ENCODE peak calls at places on chromosomes 4 and X, in five cellular contexts. One of them, this sample, is unnamed.

GRCh38 chr4:3291969-3292570 is 751 bp upstream of the RGS12 start:
- DNase-seq in IMR-90: no peak
- DNase-seq in right lobe of liver: peak; percentile 84
- DNase-seq in breast epithelium: peak; percentile 65
- DNase-seq in PC-3: peak; percentile 52
- DNase-seq in this sample: peak; percentile 57

GRCh38 chrX:119417842-119418241 is 18.7 kb downstream of the SLC25A43 start:
- DNase-seq in IMR-90: no peak
- DNase-seq in right lobe of liver: no peak
- DNase-seq in breast epithelium: no peak
- DNase-seq in PC-3: no peak
- DNase-seq in this sample: no peak

GRCh38 chrX:39921838-39922237 is 175.9 kb downstream of the BCOR start:
- DNase-seq in IMR-90: no peak
- DNase-seq in right lobe of liver: no peak
- DNase-seq in breast epithelium: no peak
- DNase-seq in PC-3: no peak
- DNase-seq in this sample: no peak

GRCh38 chr4:164700471-164700870 is 53.5 kb upstream of the SMIM31 start:
- DNase-seq in IMR-90: no peak
- DNase-seq in right lobe of liver: no peak
- DNase-seq in breast epithelium: peak; percentile 41
- DNase-seq in PC-3: peak; percentile 40
- DNase-seq in this sample: no peak

GRCh38 chrX:100648601-100649417 is 4.8 kb downstream of the SRPX2 start:
- DNase-seq in IMR-90: peak; percentile 84
- DNase-seq in right lobe of liver: no peak
- DNase-seq in breast epithelium: no peak
- DNase-seq in PC-3: peak; percentile 57
- DNase-seq in this sample: no peak

GRCh38 chrX:41382699-41383645 is 49.0 kb downstream of the DDX3X start:
- DNase-seq in IMR-90: peak; percentile 34
- DNase-seq in right lobe of liver: no peak
- DNase-seq in breast epithelium: no peak
- DNase-seq in PC-3: peak; percentile 32
- DNase-seq in this sample: no peak

GRCh38 chr4:3727847-3728469 is 38.2 kb upstream of the ADRA2C start:
- DNase-seq in IMR-90: no peak
- DNase-seq in right lobe of liver: no peak
- DNase-seq in breast epithelium: no peak
- DNase-seq in PC-3: no peak
- DNase-seq in this sample: no peak

GRCh38 chr4:145299380-145300076 is 119.1 kb upstream of the OTUD4 start:
- DNase-seq in IMR-90: peak; percentile 75
- DNase-seq in right lobe of liver: no peak
- DNase-seq in breast epithelium: no peak
- DNase-seq in PC-3: peak; percentile 93
- DNase-seq in this sample: no peak

GRCh38 chr4:128524311-128524710 is 236.7 kb upstream of the PGRMC2 start:
- DNase-seq in IMR-90: peak; percentile 65
- DNase-seq in right lobe of liver: no peak
- DNase-seq in breast epithelium: no peak
- DNase-seq in PC-3: peak; percentile 84
- DNase-seq in this sample: peak; percentile 55

GRCh38 chr4:80184791-80185756 is 12.2 kb upstream of the PRDM8 start:
- DNase-seq in IMR-90: no peak
- DNase-seq in right lobe of liver: no peak
- DNase-seq in breast epithelium: no peak
- DNase-seq in PC-3: peak; percentile 10
- DNase-seq in this sample: no peak

GRCh38 chrX:11261260-11261659 is 32.0 kb upstream of the AMELX start:
- DNase-seq in IMR-90: peak; percentile 76
- DNase-seq in right lobe of liver: no peak
- DNase-seq in breast epithelium: no peak
- DNase-seq in PC-3: peak; percentile 82
- DNase-seq in this sample: no peak

GRCh38 chr4:176193898-176194297 is 1.5 kb downstream of the SPATA4 start:
- DNase-seq in IMR-90: peak; percentile 94
- DNase-seq in right lobe of liver: no peak
- DNase-seq in breast epithelium: no peak
- DNase-seq in PC-3: peak; percentile 84
- DNase-seq in this sample: no peak

GRCh38 chrX:114712466-114712865 is 128.6 kb downstream of the HTR2C start:
- DNase-seq in IMR-90: no peak
- DNase-seq in right lobe of liver: no peak
- DNase-seq in breast epithelium: no peak
- DNase-seq in PC-3: no peak
- DNase-seq in this sample: no peak

GRCh38 chr4:146650034-146650433 is 11.3 kb downstream of the POU4F2 start:
- DNase-seq in IMR-90: no peak
- DNase-seq in right lobe of liver: no peak
- DNase-seq in breast epithelium: no peak
- DNase-seq in PC-3: no peak
- DNase-seq in this sample: no peak

GRCh38 chr4:38179690-38180299 is 219.6 kb downstream of the PTTG2 start:
- DNase-seq in IMR-90: peak; percentile 77
- DNase-seq in right lobe of liver: peak; percentile 86
- DNase-seq in breast epithelium: peak; percentile 80
- DNase-seq in PC-3: peak; percentile 78
- DNase-seq in this sample: peak; percentile 80

GRCh38 chr4:183098080-183098722 is 856 bp upstream of the WWC2 start:
- DNase-seq in IMR-90: peak; percentile 50
- DNase-seq in right lobe of liver: peak; percentile 81
- DNase-seq in breast epithelium: peak; percentile 28
- DNase-seq in PC-3: peak; percentile 42
- DNase-seq in this sample: peak; percentile 48

GRCh38 chrX:7771788-7772438 is 71.1 kb upstream of the VCX start:
- DNase-seq in IMR-90: no peak
- DNase-seq in right lobe of liver: peak; percentile 44
- DNase-seq in breast epithelium: no peak
- DNase-seq in PC-3: no peak
- DNase-seq in this sample: no peak

GRCh38 chrX:24341795-24342194 is 18.6 kb upstream of the SUPT20HL1 start:
- DNase-seq in IMR-90: peak; percentile 81
- DNase-seq in right lobe of liver: no peak
- DNase-seq in breast epithelium: no peak
- DNase-seq in PC-3: peak; percentile 21
- DNase-seq in this sample: no peak

GRCh38 chrX:136623400-136623799 is 24.6 kb upstream of the CD40LG start:
- DNase-seq in IMR-90: no peak
- DNase-seq in right lobe of liver: no peak
- DNase-seq in breast epithelium: no peak
- DNase-seq in PC-3: no peak
- DNase-seq in this sample: no peak

GRCh38 chrX:123803331-123803983 is 56.4 kb upstream of the XIAP start:
- DNase-seq in IMR-90: peak; percentile 75
- DNase-seq in right lobe of liver: no peak
- DNase-seq in breast epithelium: no peak
- DNase-seq in PC-3: peak; percentile 90
- DNase-seq in this sample: no peak

GRCh38 chr4:154615211-154615610 is 2.8 kb upstream of the FGG start:
- DNase-seq in IMR-90: no peak
- DNase-seq in right lobe of liver: no peak
- DNase-seq in breast epithelium: no peak
- DNase-seq in PC-3: no peak
- DNase-seq in this sample: no peak

GRCh38 chrX:46573896-46574336 is 351 bp downstream of the CHST7 start:
- DNase-seq in IMR-90: peak; percentile 48
- DNase-seq in right lobe of liver: peak; percentile 46
- DNase-seq in breast epithelium: peak; percentile 40
- DNase-seq in PC-3: peak; percentile 75
- DNase-seq in this sample: peak; percentile 41

GRCh38 chr4:110837896-110838450 is 215.1 kb upstream of the PITX2 start:
- DNase-seq in IMR-90: no peak
- DNase-seq in right lobe of liver: no peak
- DNase-seq in breast epithelium: no peak
- DNase-seq in PC-3: no peak
- DNase-seq in this sample: no peak

GRCh38 chr4:13700196-13701140 is 72.9 kb upstream of the BOD1L1 start:
- DNase-seq in IMR-90: peak; percentile 91
- DNase-seq in right lobe of liver: no peak
- DNase-seq in breast epithelium: no peak
- DNase-seq in PC-3: peak; percentile 92
- DNase-seq in this sample: no peak

GRCh38 chr4:40321671-40322131 is 13.4 kb upstream of the CHRNA9 start:
- DNase-seq in IMR-90: peak; percentile 79
- DNase-seq in right lobe of liver: no peak
- DNase-seq in breast epithelium: no peak
- DNase-seq in PC-3: no peak
- DNase-seq in this sample: no peak

GRCh38 chr4:150543042-150543441 is 38.9 kb upstream of the MAB21L2 start:
- DNase-seq in IMR-90: no peak
- DNase-seq in right lobe of liver: no peak
- DNase-seq in breast epithelium: no peak
- DNase-seq in PC-3: no peak
- DNase-seq in this sample: no peak

GRCh38 chrX:10360121-10360520 is 203.3 kb downstream of the CLCN4 start:
- DNase-seq in IMR-90: peak; percentile 6
- DNase-seq in right lobe of liver: no peak
- DNase-seq in breast epithelium: no peak
- DNase-seq in PC-3: no peak
- DNase-seq in this sample: no peak

GRCh38 chrX:116238093-116238492 is 67.5 kb downstream of the AGTR2 start:
- DNase-seq in IMR-90: no peak
- DNase-seq in right lobe of liver: no peak
- DNase-seq in breast epithelium: no peak
- DNase-seq in PC-3: no peak
- DNase-seq in this sample: no peak

GRCh38 chr4:168560184-168560834 is 63.5 kb downstream of the PALLD start:
- DNase-seq in IMR-90: peak; percentile 70
- DNase-seq in right lobe of liver: no peak
- DNase-seq in breast epithelium: peak; percentile 29
- DNase-seq in PC-3: peak; percentile 75
- DNase-seq in this sample: no peak

GRCh38 chrX:1442016-1442665 is 10.6 kb downstream of the ASMTL start:
- DNase-seq in IMR-90: no peak
- DNase-seq in right lobe of liver: peak; percentile 31
- DNase-seq in breast epithelium: no peak
- DNase-seq in PC-3: no peak
- DNase-seq in this sample: no peak
- H3K9me3 ChIP-seq in IMR-90: peaks cover 7% of the 10 kb centered on the region
- H3K9me3 ChIP-seq in right lobe of liver: no peaks in the 10 kb centered on the region
- H3K9me3 ChIP-seq in breast epithelium: peaks cover 1% of the 10 kb centered on the region
- H3K9me3 ChIP-seq in PC-3: no peaks in the 10 kb centered on the region
- H3K9me3 ChIP-seq in this sample: no peaks in the 10 kb centered on the region

DNA sequence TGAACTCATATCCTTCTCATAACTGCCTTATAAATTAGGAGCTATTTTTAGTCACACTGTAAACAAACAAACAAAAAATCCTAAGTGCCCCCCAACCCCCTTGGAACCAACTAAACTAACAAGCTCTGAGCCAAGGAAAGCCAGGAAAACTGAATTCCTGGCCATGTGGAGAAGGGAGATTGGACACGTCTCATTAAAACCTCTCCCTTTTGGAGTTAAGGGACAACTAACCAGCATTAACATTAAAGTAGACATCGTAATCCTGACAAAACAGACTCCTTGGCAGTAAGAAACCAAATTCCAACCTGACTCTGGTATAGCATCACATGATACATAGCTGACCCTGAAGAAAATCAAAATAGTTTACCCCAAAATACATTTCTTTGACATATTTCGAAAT is 937.1 kb upstream of the GRIA3 start:
- DNase-seq in IMR-90: no peak
- DNase-seq in right lobe of liver: no peak
- DNase-seq in breast epithelium: no peak
- DNase-seq in PC-3: no peak
- DNase-seq in this sample: no peak
- H3K9me3 ChIP-seq in IMR-90: no peaks in the 10 kb centered on the region
- H3K9me3 ChIP-seq in right lobe of liver: no peaks in the 10 kb centered on the region
- H3K9me3 ChIP-seq in breast epithelium: peaks cover 2% of the 10 kb centered on the region
- H3K9me3 ChIP-seq in PC-3: no peaks in the 10 kb centered on the region
- H3K9me3 ChIP-seq in this sample: no peaks in the 10 kb centered on the region

DNA sequence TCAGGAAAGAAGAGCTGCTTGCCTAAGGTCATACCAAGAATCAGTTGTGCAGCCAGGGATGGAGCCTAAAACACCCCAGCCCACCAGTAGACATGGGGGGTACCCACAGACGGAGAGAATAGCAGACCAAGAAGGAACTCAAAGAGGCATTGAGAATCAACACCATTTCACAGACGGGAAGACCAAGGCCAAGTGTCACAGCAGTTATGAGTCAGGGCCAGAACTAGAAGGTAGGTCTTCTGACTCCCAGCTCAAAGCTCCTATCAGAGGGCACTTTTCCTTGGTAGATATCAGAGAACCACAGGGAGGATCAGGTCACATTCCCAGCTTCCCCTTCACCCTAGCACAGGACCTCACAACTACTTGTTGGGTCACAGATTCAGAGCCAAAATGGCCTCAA is 14.5 kb downstream of the OTUD5 start:
- DNase-seq in IMR-90: no peak
- DNase-seq in right lobe of liver: no peak
- DNase-seq in breast epithelium: no peak
- DNase-seq in PC-3: no peak
- DNase-seq in this sample: no peak
- H3K9me3 ChIP-seq in IMR-90: no peaks in the 10 kb centered on the region
- H3K9me3 ChIP-seq in right lobe of liver: no peaks in the 10 kb centered on the region
- H3K9me3 ChIP-seq in breast epithelium: no peaks in the 10 kb centered on the region
- H3K9me3 ChIP-seq in PC-3: no peaks in the 10 kb centered on the region
- H3K9me3 ChIP-seq in this sample: peaks cover 2% of the 10 kb centered on the region

GRCh38 chrX:146602246-146602645 is 207.3 kb upstream of the CXorf51B start:
- DNase-seq in IMR-90: no peak
- DNase-seq in right lobe of liver: no peak
- DNase-seq in breast epithelium: no peak
- DNase-seq in PC-3: no peak
- DNase-seq in this sample: no peak

DNA sequence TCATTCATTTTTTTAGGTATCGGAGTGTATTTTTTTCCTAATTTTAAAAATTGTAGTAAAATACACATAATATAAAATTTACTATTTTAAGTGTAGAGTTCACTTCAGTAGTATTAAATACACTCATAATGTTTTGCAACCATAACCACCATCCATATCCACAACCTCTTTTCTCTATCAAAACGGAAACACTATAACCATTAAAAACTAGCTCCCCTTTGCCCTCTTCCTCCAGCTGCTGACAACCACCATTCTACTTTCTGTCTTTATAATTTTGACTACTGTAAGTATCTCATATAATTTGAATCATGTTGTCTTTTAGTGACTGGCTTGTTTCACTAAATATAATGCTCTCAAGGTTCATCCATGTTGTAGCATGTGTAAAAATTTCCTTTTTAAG is 205.4 kb upstream of the CXorf51B start:
- DNase-seq in IMR-90: no peak
- DNase-seq in right lobe of liver: no peak
- DNase-seq in breast epithelium: no peak
- DNase-seq in PC-3: no peak
- DNase-seq in this sample: no peak
- H3K9me3 ChIP-seq in IMR-90: peaks cover 10% of the 10 kb centered on the region
- H3K9me3 ChIP-seq in right lobe of liver: no peaks in the 10 kb centered on the region
- H3K9me3 ChIP-seq in breast epithelium: no peaks in the 10 kb centered on the region
- H3K9me3 ChIP-seq in PC-3: no peaks in the 10 kb centered on the region
- H3K9me3 ChIP-seq in this sample: no peaks in the 10 kb centered on the region

This sample was measured in lung.